ENCODE peak calls at places on chromosomes 13 and 19, in seven cellular contexts. G, L, X, F, J, V and D are unnamed samples.
A peak's percentile ranks its signal among the peaks of the same experiment; 100 is the strongest.

GRCh38 chr13:62158520-62158919 is 742.9 kb upstream of the PCDH20 start:
- DNase-seq in G (no peak), L (no peak), X (no peak), F (no peak), J (no peak), V (no peak), D (no peak)

GRCh38 chr19:13206581-13206980 is 56.4 kb downstream of the IER2 start:
- DNase-seq in G (no peak), L (no peak), X (no peak), F (no peak), J (no peak), V (no peak), D (no peak)

GRCh38 chr13:25118371-25118770 is 22.4 kb downstream of the PABPC3 start:
- DNase-seq in G (no peak), L (no peak), X (no peak), F (no peak), J (no peak), V (no peak), D (no peak)

GRCh38 chr13:94387047-94387446 is 92.4 kb downstream of the DCT start:
- DNase-seq in G (no peak), L (no peak), X (no peak), F (peak; percentile 9), J (no peak), V (no peak), D (no peak)

GRCh38 chr13:26601669-26602068 is 44.2 kb downstream of the WASF3 start:
- DNase-seq in G (peak; percentile 78), L (no peak), X (no peak), F (no peak), J (peak; percentile 57), V (no peak), D (no peak)

GRCh38 chr13:75135325-75135825 is 346.6 kb downstream of the TBC1D4 start:
- DNase-seq in G (peak; percentile 96), L (no peak), X (no peak), F (no peak), J (peak; percentile 97), V (no peak), D (no peak)

GRCh38 chr19:57903298-57904174 is 12.9 kb downstream of the ZNF417 start:
- DNase-seq in G (peak; percentile 40), L (no peak), X (no peak), F (peak; percentile 33), J (peak; percentile 25), V (peak; percentile 18), D (no peak)

GRCh38 chr19:3784607-3785463 is 1.3 kb downstream of the MATK start:
- DNase-seq in G (no peak), L (no peak), X (no peak), F (peak; percentile 2), J (peak; percentile 40), V (no peak), D (peak; percentile 54)

GRCh38 chr13:83121904-83122303 is 760.4 kb downstream of the SLITRK1 start:
- DNase-seq in G (peak; percentile 2), L (no peak), X (no peak), F (no peak), J (peak; percentile 11), V (no peak), D (peak; percentile 37)

GRCh38 chr19:13774217-13775191 is at the start of gene C19orf53:
- DNase-seq in G (peak; percentile 93), L (peak; percentile 78), X (peak; percentile 89), F (peak; percentile 93), J (peak; percentile 87), V (peak; percentile 68), D (peak; percentile 92)

GRCh38 chr19:51602189-51602854 is 27.9 kb downstream of the SIGLEC5 start:
- DNase-seq in G (no peak), L (no peak), X (no peak), F (no peak), J (no peak), V (no peak), D (no peak)